ENCODE peak calls at places on chromosomes 7 and 10, in four cellular contexts. X, Z, S and O are unnamed samples.

GRCh38 chr7:73811760-73812168 is 19.0 kb upstream of the CLDN4 start:
- DNase-seq in X (peak), Z (no peak), S (peak), O (peak)

GRCh38 chr7:44466300-44467216 is 23.9 kb downstream of the NUDCD3 start:
- DNase-seq in X (no peak), Z (no peak), S (no peak), O (no peak)

GRCh38 chr10:19041176-19041575 is 7.4 kb upstream of the MALRD1 start:
- DNase-seq in X (no peak), Z (no peak), S (no peak), O (no peak)

GRCh38 chr7:67343114-67343513 is 346.5 kb downstream of the TYW1 start:
- DNase-seq in X (no peak), Z (no peak), S (no peak), O (no peak)

GRCh38 chr7:63899691-63900393 is 98.8 kb upstream of the ZNF722 start:
- DNase-seq in X (no peak), Z (peak), S (no peak), O (peak)

GRCh38 chr10:94264085-94264484 is 98.7 kb downstream of the NOC3L start:
- DNase-seq in X (no peak), Z (no peak), S (no peak), O (no peak)

GRCh38 chr10:114239994-114240345 is 916 bp downstream of the VWA2 start:
- DNase-seq in X (no peak), Z (no peak), S (no peak), O (no peak)

GRCh38 chr7:156612930-156613329 is 27.6 kb upstream of the RNF32 start:
- DNase-seq in X (no peak), Z (no peak), S (no peak), O (peak)

GRCh38 chr7:95843286-95843685 is 70.9 kb downstream of the DYNC1I1 start:
- DNase-seq in X (no peak), Z (no peak), S (no peak), O (peak)

GRCh38 chr7:42624471-42624870 is 287.4 kb downstream of the C7orf25 start:
- DNase-seq in X (no peak), Z (no peak), S (no peak), O (no peak)

GRCh38 chr7:148191391-148192076 is 399.0 kb upstream of the C7orf33 start:
- DNase-seq in X (no peak), Z (no peak), S (no peak), O (peak)

GRCh38 chr10:127945335-127945734 is 38.4 kb downstream of the PTPRE start:
- DNase-seq in X (peak), Z (no peak), S (peak), O (peak)

GRCh38 chr10:11886138-11886474 is 63.0 kb downstream of the PROSER2 start:
- DNase-seq in X (no peak), Z (no peak), S (no peak), O (no peak)

GRCh38 chr10:128026620-128027281 is 99.5 kb downstream of the MKI67 start:
- DNase-seq in X (no peak), Z (no peak), S (no peak), O (no peak)

GRCh38 chr7:2014391-2015241 is 218.1 kb downstream of the MAD1L1 start:
- DNase-seq in X (no peak), Z (no peak), S (no peak), O (no peak)

GRCh38 chr10:119669331-119669730 is 18.2 kb downstream of the BAG3 start:
- DNase-seq in X (no peak), Z (no peak), S (no peak), O (no peak)

GRCh38 chr7:21844742-21845141 is 101.0 kb downstream of the CDCA7L start:
- DNase-seq in X (no peak), Z (no peak), S (no peak), O (no peak)

GRCh38 chr7:20299647-20300312 is 30.9 kb upstream of the ITGB8 start:
- DNase-seq in X (no peak), Z (no peak), S (no peak), O (peak)

GRCh38 chr7:94245500-94245899 is 149.2 kb upstream of the COL1A2 start:
- DNase-seq in X (no peak), Z (no peak), S (no peak), O (no peak)

GRCh38 chr7:100169147-100169850 is 882 bp upstream of the GAL3ST4 start:
- DNase-seq in X (no peak), Z (no peak), S (peak), O (no peak)

GRCh38 chr7:95026421-95027072 is 119.2 kb downstream of the PPP1R9A start:
- DNase-seq in X (no peak), Z (no peak), S (no peak), O (no peak)

GRCh38 chr7:80830584-80831319 is 88.1 kb downstream of the SEMA3C start:
- DNase-seq in X (no peak), Z (no peak), S (no peak), O (no peak)

GRCh38 chr10:3948843-3949242 is 163.8 kb upstream of the KLF6 start:
- DNase-seq in X (peak), Z (no peak), S (no peak), O (peak)

GRCh38 chr7:108296911-108297310 is 159.3 kb downstream of the NRCAM start:
- DNase-seq in X (no peak), Z (no peak), S (no peak), O (no peak)

GRCh38 chr10:20944789-20945502 is 47.8 kb upstream of the NEBL start:
- DNase-seq in X (no peak), Z (no peak), S (no peak), O (no peak)

GRCh38 chr10:29732918-29733317 is 98.1 kb upstream of the SVIL start:
- DNase-seq in X (no peak), Z (no peak), S (no peak), O (no peak)

GRCh38 chr10:19816420-19817250 is at the start of gene PLXDC2:
- DNase-seq in X (peak), Z (peak), S (no peak), O (peak)

GRCh38 chr7:6274743-6275142 is 2.3 kb upstream of the CYTH3 start:
- DNase-seq in X (no peak), Z (no peak), S (no peak), O (no peak)

GRCh38 chr10:118251791-118252190 is 90.3 kb downstream of the FAM204A start:
- DNase-seq in X (no peak), Z (no peak), S (no peak), O (no peak)

GRCh38 chr7:143245123-143245522 is 18.1 kb upstream of the GSTK1 start:
- DNase-seq in X (no peak), Z (no peak), S (no peak), O (peak)

GRCh38 chr7:44114586-44115310 is 8.6 kb downstream of the POLD2 start:
- DNase-seq in X (no peak), Z (no peak), S (no peak), O (no peak)

GRCh38 chr7:16989883-16990413 is 108.2 kb upstream of the AGR3 start:
- DNase-seq in X (peak), Z (no peak), S (no peak), O (no peak)

GRCh38 chr10:61961278-61961677 is 59.8 kb downstream of the ARID5B start:
- DNase-seq in X (no peak), Z (no peak), S (peak), O (peak)

GRCh38 chr10:32377458-32378370 is 30.8 kb upstream of the EPC1 start:
- DNase-seq in X (no peak), Z (no peak), S (peak), O (peak)

GRCh38 chr7:112110175-112110574 is 96.0 kb downstream of the DOCK4 start:
- DNase-seq in X (no peak), Z (no peak), S (no peak), O (no peak)

GRCh38 chr7:112108984-112109383 is 97.2 kb downstream of the DOCK4 start:
- DNase-seq in X (no peak), Z (no peak), S (no peak), O (no peak)

GRCh38 chr7:112116894-112117293 is 89.3 kb downstream of the DOCK4 start:
- DNase-seq in X (no peak), Z (no peak), S (no peak), O (no peak)

GRCh38 chr7:112110651-112111050 is 95.5 kb downstream of the DOCK4 start:
- DNase-seq in X (no peak), Z (no peak), S (no peak), O (no peak)

DNA sequence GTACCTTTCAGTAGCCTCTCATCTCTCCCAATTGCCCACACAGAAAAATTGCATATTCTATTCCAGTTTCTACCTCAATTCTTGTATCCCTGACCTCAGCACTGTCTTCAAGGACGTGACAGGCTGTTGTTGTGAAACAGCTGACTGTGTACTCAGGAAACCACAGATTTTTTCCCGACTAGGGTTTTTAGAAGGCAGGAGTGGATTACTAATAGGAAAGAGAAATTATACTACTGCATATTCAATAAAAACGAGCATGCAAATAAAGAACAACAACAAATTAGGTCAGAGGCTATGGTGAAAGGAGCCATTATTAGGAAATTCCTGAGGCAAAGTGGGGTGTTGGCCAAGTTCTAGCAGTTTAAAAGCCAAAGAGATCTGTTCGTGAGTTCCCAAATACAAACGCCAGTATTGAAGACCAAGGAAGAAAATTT is 93.4 kb downstream of the DOCK4 start:
- DNase-seq in X (peak), Z (no peak), S (no peak), O (peak)
- H3K4me3 ChIP-seq in X (no peak), Z (no peak), S (no peak), O (no peak)

DNA sequence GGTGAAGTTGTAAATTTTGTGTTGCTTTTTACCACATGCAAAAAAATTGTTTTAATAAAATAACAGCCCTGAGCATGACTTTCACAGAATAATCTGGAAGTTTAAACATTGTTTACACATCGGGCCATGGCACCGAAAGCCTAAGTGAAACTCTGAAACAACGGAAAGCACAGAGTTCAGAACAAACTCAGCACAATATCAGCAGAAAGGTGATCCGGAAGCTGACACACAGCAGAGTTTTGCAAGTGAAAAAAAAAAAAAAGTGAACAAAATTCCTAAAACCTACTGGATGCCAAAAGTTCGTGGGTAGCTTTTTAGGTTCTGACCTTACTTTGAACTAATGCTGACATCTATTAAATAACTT is 39.8 kb downstream of the ELMO1 start:
- DNase-seq in X (no peak), Z (no peak), S (no peak), O (no peak)
- H3K4me3 ChIP-seq in X (no peak), Z (no peak), S (no peak), O (no peak)

GRCh38 chr10:36183726-36184125 is 541.6 kb upstream of the FZD8 start:
- DNase-seq in X (no peak), Z (no peak), S (no peak), O (no peak)

GRCh38 chr10:36183056-36183455 is 541.0 kb upstream of the FZD8 start:
- DNase-seq in X (no peak), Z (no peak), S (no peak), O (no peak)

GRCh38 chr10:36178616-36179015 is 536.5 kb upstream of the FZD8 start:
- DNase-seq in X (no peak), Z (no peak), S (no peak), O (no peak)

GRCh38 chr10:36182059-36182654 is 540.1 kb upstream of the FZD8 start:
- DNase-seq in X (no peak), Z (no peak), S (no peak), O (no peak)

DNA sequence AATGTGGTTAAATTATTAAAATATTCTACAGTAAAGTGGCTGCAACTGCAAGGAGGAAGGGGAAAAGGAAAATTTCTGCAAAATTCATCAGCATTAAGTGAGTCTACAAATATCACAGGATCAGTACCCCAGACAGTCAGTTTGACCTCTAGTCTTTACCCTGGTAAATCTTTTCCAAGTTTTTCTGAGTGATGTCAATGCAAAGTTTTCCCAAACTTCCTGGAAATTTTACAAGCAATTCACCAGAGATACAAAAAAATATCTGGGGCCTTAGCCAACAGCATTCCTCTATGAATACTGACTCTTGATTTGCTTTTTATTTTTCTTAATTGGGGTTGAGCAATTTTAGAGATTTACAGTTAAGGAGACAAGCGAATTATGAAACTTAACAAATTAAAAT is 539.3 kb upstream of the FZD8 start:
- DNase-seq in X (no peak), Z (no peak), S (no peak), O (no peak)
- H3K4me3 ChIP-seq in X (no peak), Z (no peak), S (no peak), O (no peak)

DNA sequence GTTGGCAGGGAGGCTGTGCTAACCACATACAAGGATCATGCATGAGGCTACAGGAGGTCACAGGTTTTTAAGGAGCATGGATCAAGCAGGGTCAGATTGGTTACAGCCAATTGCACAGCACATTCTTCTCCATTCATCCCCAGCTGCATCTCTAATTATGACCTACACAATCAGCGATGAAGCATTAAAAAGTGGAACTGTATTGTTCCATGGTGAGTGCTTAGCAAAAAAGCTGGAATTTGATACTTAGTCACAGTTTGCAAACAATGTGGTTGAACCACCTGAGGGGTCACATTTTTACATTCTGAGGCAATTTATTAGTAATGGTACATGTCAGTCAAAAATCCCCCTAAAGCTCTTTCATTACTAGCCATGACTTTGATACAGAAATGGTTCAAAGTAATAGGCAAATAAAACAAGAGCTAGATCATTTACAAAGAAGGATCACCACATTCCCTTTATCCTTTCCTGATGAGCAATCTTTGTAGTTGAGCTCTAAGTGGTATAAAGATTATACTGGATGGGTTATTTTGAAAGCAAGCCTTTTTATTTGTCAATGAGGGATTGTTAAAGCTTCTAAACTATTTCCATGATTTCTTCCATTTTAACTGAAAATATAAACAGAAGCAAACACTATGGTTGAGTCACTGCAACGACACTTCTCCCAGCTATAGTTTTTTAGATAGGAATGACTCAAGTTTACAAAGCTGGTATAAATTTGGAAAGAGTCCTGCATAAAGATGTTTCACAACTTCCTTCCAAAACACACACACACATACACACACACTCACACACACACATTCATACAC is 217.8 kb upstream of the SEMA3A start:
- DNase-seq in X (no peak), Z (no peak), S (no peak), O (no peak)
- H3K4me3 ChIP-seq in X (no peak), Z (no peak), S (no peak), O (no peak)

GRCh38 chr7:734808-735207 is 7.7 kb upstream of the PRKAR1B start:
- DNase-seq in X (no peak), Z (no peak), S (no peak), O (no peak)
- H3K4me3 ChIP-seq in X (no peak), Z (no peak), S (no peak), O (no peak)

DNA sequence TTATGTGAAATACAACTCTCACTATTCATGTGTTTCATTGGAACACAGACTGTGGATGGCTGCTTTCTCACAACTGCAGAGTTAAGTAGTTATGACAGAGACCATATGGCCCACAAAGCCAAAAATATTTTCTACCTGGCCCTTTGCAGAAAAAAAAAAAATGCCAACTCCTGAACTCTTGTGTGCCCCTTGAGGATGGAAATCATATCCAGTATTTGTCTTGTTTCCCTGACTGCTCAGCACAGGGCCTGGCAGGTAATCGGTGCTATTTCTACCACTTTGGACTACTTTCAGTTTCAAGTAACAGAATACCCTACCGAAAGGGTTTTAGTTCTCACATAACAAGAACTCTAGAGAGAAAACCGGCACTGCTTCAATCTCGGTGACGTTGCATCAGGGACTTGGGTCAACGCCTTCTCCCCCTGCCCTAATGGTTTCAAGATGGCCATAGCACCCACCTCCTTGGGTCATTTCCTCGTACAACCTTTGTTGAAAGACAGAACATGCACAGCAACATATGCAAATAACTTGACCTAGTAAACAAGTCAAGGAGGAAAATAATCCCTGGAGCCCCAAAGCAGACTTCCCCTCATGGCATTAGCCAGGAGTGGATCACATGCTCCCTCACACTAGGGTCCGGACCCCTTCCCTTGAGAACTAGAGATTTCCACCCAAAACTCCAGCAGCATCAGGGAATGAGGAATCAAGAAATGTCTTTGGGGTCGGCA is 11.8 kb upstream of the GPNMB start:
- DNase-seq in X (no peak), Z (no peak), S (no peak), O (no peak)
- H3K4me3 ChIP-seq in X (no peak), Z (no peak), S (no peak), O (no peak)

GRCh38 chr7:139426258-139427028 is 57.0 kb downstream of the KLRG2 start:
- DNase-seq in X (no peak), Z (no peak), S (no peak), O (no peak)
- H3K4me3 ChIP-seq in X (no peak), Z (no peak), S (no peak), O (no peak)